ENCODE peak calls at places on chromosomes 7 and 10, in eight cellular contexts. V is T-helper 2 cell, Q is skeletal muscle cell, L is EH, N is AG09309, J is thyroid gland, E is adrenal gland, I is NCI-H748 treated with DMSO at 0.1 percent for 48 hours. M is an unnamed sample.

GRCh38 chr7:6268909-6269306 is 3.5 kb downstream of the CYTH3 start:
- DNase-seq in V (no peak), Q (no peak), L (no peak), N (no peak), J (no peak), E (no peak), I (no peak), M (no peak)

GRCh38 chr7:674454-675410 is 51.8 kb upstream of the DNAAF5 start:
- DNase-seq in V (no peak), Q (no peak), L (no peak), N (no peak), J (no peak), E (peak; percentile 79), I (no peak), M (no peak)

GRCh38 chr10:59708816-59709471 is 706 bp downstream of the SLC16A9 start:
- DNase-seq in V (no peak), Q (no peak), L (no peak), N (no peak), J (peak; percentile 67), E (peak; percentile 56), I (no peak), M (no peak)

GRCh38 chr7:6608081-6608480 is 7.3 kb upstream of the ZNF853 start:
- DNase-seq in V (no peak), Q (no peak), L (no peak), N (no peak), J (no peak), E (no peak), I (no peak), M (no peak)

GRCh38 chr7:66558201-66558641 is 70.5 kb upstream of the KCTD7 start:
- DNase-seq in V (no peak), Q (no peak), L (no peak), N (no peak), J (no peak), E (no peak), I (no peak), M (no peak)

GRCh38 chr10:115829501-115830215 is 443.3 kb downstream of the GFRA1 start:
- DNase-seq in V (no peak), Q (no peak), L (peak; percentile 70), N (peak; percentile 66), J (no peak), E (no peak), I (no peak), M (no peak)

GRCh38 chr10:51422311-51423120 is 276.9 kb downstream of the CSTF2T start:
- DNase-seq in V (no peak), Q (peak; percentile 21), L (peak; percentile 73), N (peak; percentile 29), J (peak; percentile 72), E (peak; percentile 68), I (no peak), M (peak; percentile 23)

GRCh38 chr7:101140746-101141382 is 13.4 kb upstream of the AP1S1 start:
- DNase-seq in V (no peak), Q (no peak), L (no peak), N (no peak), J (no peak), E (no peak), I (no peak), M (no peak)

GRCh38 chr7:65269150-65269856 is 104.4 kb upstream of the ZNF92 start:
- DNase-seq in V (no peak), Q (no peak), L (peak; percentile 34), N (no peak), J (peak; percentile 46), E (peak; percentile 37), I (peak; percentile 93), M (no peak)

GRCh38 chr10:3203972-3204371 is 31.4 kb upstream of the PITRM1 start:
- DNase-seq in V (no peak), Q (no peak), L (no peak), N (no peak), J (no peak), E (no peak), I (no peak), M (no peak)

GRCh38 chr10:46223064-46223480 is 63.7 kb upstream of the ANTXRL start:
- DNase-seq in V (no peak), Q (no peak), L (no peak), N (no peak), J (no peak), E (no peak), I (no peak), M (no peak)

GRCh38 chr7:5550831-5551230 is 127.2 kb upstream of the TNRC18 start:
- DNase-seq in V (no peak), Q (no peak), L (peak; percentile 16), N (no peak), J (no peak), E (no peak), I (no peak), M (no peak)

GRCh38 chr10:28558923-28559508 is 26.1 kb downstream of the WAC start:
- DNase-seq in V (no peak), Q (no peak), L (no peak), N (no peak), J (no peak), E (no peak), I (no peak), M (no peak)

GRCh38 chr7:157918326-157918725 is 581.5 kb downstream of the DNAJB6 start:
- DNase-seq in V (no peak), Q (no peak), L (no peak), N (no peak), J (no peak), E (no peak), I (no peak), M (no peak)

GRCh38 chr10:89894051-89894450 is 192.7 kb downstream of the KIF20B start:
- DNase-seq in V (no peak), Q (no peak), L (peak; percentile 34), N (no peak), J (no peak), E (no peak), I (no peak), M (no peak)

GRCh38 chr10:119281581-119282071 is 74.3 kb downstream of the GRK5 start:
- DNase-seq in V (no peak), Q (no peak), L (peak; percentile 69), N (no peak), J (peak; percentile 98), E (peak; percentile 93), I (no peak), M (no peak)

GRCh38 chr7:2687881-2688318 is at the start of gene AMZ1:
- DNase-seq in V (no peak), Q (no peak), L (peak; percentile 33), N (no peak), J (no peak), E (no peak), I (no peak), M (no peak)

GRCh38 chr10:9028211-9028610 is 973.7 kb downstream of the GATA3 start:
- DNase-seq in V (no peak), Q (no peak), L (peak; percentile 22), N (no peak), J (no peak), E (no peak), I (no peak), M (no peak)

GRCh38 chr10:52213511-52213831 is 100.6 kb upstream of the DKK1 start:
- DNase-seq in V (no peak), Q (peak; percentile 56), L (peak; percentile 74), N (no peak), J (no peak), E (peak; percentile 21), I (no peak), M (no peak)

GRCh38 chr7:50734246-50734645 is 48.5 kb downstream of the GRB10 start:
- DNase-seq in V (no peak), Q (no peak), L (no peak), N (no peak), J (no peak), E (no peak), I (no peak), M (no peak)

GRCh38 chr10:43824934-43825333 is 176.3 kb upstream of the ZNF32 start:
- DNase-seq in V (no peak), Q (no peak), L (peak; percentile 57), N (peak; percentile 55), J (no peak), E (peak; percentile 74), I (no peak), M (peak; percentile 53)

GRCh38 chr7:140455743-140456142 is 23.6 kb downstream of the MKRN1 start:
- DNase-seq in V (no peak), Q (no peak), L (no peak), N (no peak), J (no peak), E (no peak), I (no peak), M (no peak)

GRCh38 chr7:140517546-140518369 is 38.5 kb upstream of the MKRN1 start:
- DNase-seq in V (peak; percentile 16), Q (peak; percentile 51), L (peak; percentile 92), N (peak; percentile 59), J (peak; percentile 86), E (peak; percentile 91), I (peak; percentile 82), M (peak; percentile 66)

GRCh38 chr10:11272915-11273389 is 255.3 kb downstream of the CELF2 start:
- DNase-seq in V (no peak), Q (no peak), L (no peak), N (no peak), J (no peak), E (no peak), I (no peak), M (no peak)

GRCh38 chr10:102119417-102120141 is 589 bp downstream of the LDB1 start:
- DNase-seq in V (peak; percentile 32), Q (no peak), L (peak; percentile 86), N (no peak), J (peak; percentile 88), E (peak; percentile 89), I (no peak), M (no peak)